ENCODE peak calls at places on chromosomes 5 and 9, in four cellular contexts. V, O, K and R are unnamed samples.

GRCh38 chr9:99859395-99859980 is 37.8 kb downstream of the NR4A3 start:
- DNase-seq in V (no peak), O (no peak), K (no peak), R (no peak)

GRCh38 chr5:177131352-177131710 is 2.2 kb upstream of the NSD1 start:
- DNase-seq in O (no peak), K (no peak), V (peak; percentile 64), R (no peak)

GRCh38 chr9:77764894-77765780 is 117.0 kb upstream of the GNA14 start:
- DNase-seq in O (peak; percentile 50), K (no peak), V (no peak), R (no peak)

GRCh38 chr5:18778226-18778625 is 1144.0 kb downstream of the TAF11L14 start:
- DNase-seq in V (no peak), K (no peak), O (no peak), R (no peak)

GRCh38 chr9:109699019-109699418 is 81.0 kb upstream of the PALM2AKAP2 start:
- DNase-seq in O (no peak), K (no peak), V (no peak), R (no peak)

GRCh38 chr9:22446589-22446949 is at the start of gene DMRTA1:
- DNase-seq in V (no peak), K (no peak), O (no peak), R (no peak)

GRCh38 chr5:149583394-149583793 is 2.1 kb downstream of the ARHGEF37 start:
- DNase-seq in O (no peak), V (no peak), K (no peak), R (no peak)

GRCh38 chr5:9545959-9546851 is at the start of gene SEMA5A:
- DNase-seq in O (no peak), V (peak; percentile 86), K (no peak), R (peak; percentile 73)

GRCh38 chr5:79193643-79194042 is 42.3 kb upstream of the JMY start:
- DNase-seq in O (no peak), K (no peak), V (no peak), R (no peak)

GRCh38 chr5:37849641-37850040 is 9.8 kb upstream of the GDNF start:
- DNase-seq in K (no peak), V (no peak), O (no peak), R (no peak)

GRCh38 chr9:93317495-93318094 is 133.7 kb downstream of the WNK2 start:
- DNase-seq in V (no peak), O (no peak), K (no peak), R (no peak)

GRCh38 chr5:14326035-14326909 is 183.1 kb downstream of the TRIO start:
- DNase-seq in O (peak; percentile 16), K (no peak), V (no peak), R (peak; percentile 73)
- TF ChIP-seq HDAC6 in O (no peak), K (no peak), V (no peak), R (no peak)

GRCh38 chr5:139133237-139133636 is 64.9 kb downstream of the SIL1 start:
- DNase-seq in O (no peak), V (no peak), K (no peak), R (no peak)
- TF ChIP-seq HDAC6 in O (no peak), V (no peak), K (no peak), R (no peak)

GRCh38 chr9:113486327-113486726 is 22.8 kb downstream of the RGS3 start:
- DNase-seq in V (no peak), O (no peak), K (no peak), R (no peak)
- TF ChIP-seq HDAC6 in V (no peak), O (no peak), K (no peak), R (no peak)

DNA sequence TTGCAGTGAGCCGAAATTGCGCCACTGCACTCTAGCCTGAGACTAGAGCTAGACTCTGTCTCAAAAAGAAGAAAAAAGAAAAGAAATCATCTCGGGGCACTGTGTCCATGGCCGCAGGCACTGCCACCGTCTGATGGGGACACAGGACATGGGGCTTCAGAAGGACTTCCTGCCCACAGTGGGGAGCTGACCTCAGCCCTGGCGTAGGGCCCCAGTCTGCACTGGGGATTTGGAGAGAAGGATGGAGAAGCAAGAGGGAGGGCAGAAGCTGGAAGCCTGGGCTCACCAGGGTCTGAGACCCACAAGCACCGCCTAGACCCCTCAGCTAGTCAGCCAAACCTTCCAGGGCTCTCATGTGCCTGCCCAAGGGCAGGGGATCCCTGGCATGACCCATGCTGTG is 4.1 kb upstream of the SARDH start:
- DNase-seq in V (no peak), K (no peak), O (no peak), R (no peak)
- TF ChIP-seq HDAC6 in V (no peak), K (no peak), O (no peak), R (no peak)